ENCODE peak calls at places on chromosomes 2 and 18, in seven cellular contexts. V is heart right ventricle; I is GM10248; Y is AG09319; Z is GDM1; G is NCI-H510A; H is effector memory CD4-positive, alpha-beta T cell. A is an unnamed sample.

GRCh38 chr18:54775686-54776085 is 52.6 kb upstream of the RAB27B start:
- DNase-seq in V (no peak), I (no peak), Y (no peak), Z (no peak), G (no peak), H (no peak), A (no peak)

GRCh38 chr2:161045726-161046125 is 114.5 kb upstream of the TANK start:
- DNase-seq in V (no peak), I (no peak), Y (no peak), Z (no peak), G (no peak), H (no peak), A (no peak)

GRCh38 chr2:128362889-128363228 is 44.2 kb upstream of the HS6ST1 start:
- DNase-seq in V (no peak), I (no peak), Y (no peak), Z (no peak), G (no peak), H (no peak), A (no peak)

GRCh38 chr2:58553937-58554336 is 312.8 kb upstream of the FANCL start:
- DNase-seq in V (no peak), I (no peak), Y (no peak), Z (no peak), G (no peak), H (no peak), A (no peak)

GRCh38 chr2:232039086-232039485 is 77.6 kb downstream of the DIS3L2 start:
- DNase-seq in V (no peak), I (no peak), Y (no peak), Z (no peak), G (no peak), H (no peak), A (no peak)

GRCh38 chr2:121038831-121039230 is 246.2 kb downstream of the TFCP2L1 start:
- DNase-seq in V (no peak), I (no peak), Y (no peak), Z (no peak), G (peak; percentile 92), H (no peak), A (no peak)

GRCh38 chr2:8452979-8453903 is 228.6 kb upstream of the ID2 start:
- DNase-seq in V (no peak), I (no peak), Y (no peak), Z (no peak), G (no peak), H (no peak), A (no peak)

GRCh38 chr2:236769981-236770671 is 200.5 kb downstream of the ACKR3 start:
- DNase-seq in V (no peak), I (no peak), Y (peak; percentile 68), Z (no peak), G (no peak), H (no peak), A (no peak)

GRCh38 chr2:3267869-3268704 is 109.5 kb downstream of the EIPR1 start:
- DNase-seq in V (no peak), I (no peak), Y (no peak), Z (no peak), G (no peak), H (no peak), A (no peak)

GRCh38 chr18:10787293-10787901 is 261.6 kb downstream of the NAPG start:
- DNase-seq in V (peak; percentile 69), I (peak; percentile 71), Y (peak; percentile 41), Z (peak; percentile 78), G (peak; percentile 37), H (peak; percentile 45), A (peak; percentile 25)

GRCh38 chr2:48277153-48277552 is 252.8 kb upstream of the STON1 start:
- DNase-seq in V (no peak), I (no peak), Y (no peak), Z (no peak), G (no peak), H (no peak), A (no peak)

GRCh38 chr2:126656311-126657145 is 570 bp downstream of the GYPC start:
- DNase-seq in V (peak; percentile 44), I (peak; percentile 63), Y (no peak), Z (no peak), G (no peak), H (no peak), A (no peak)

GRCh38 chr18:77071711-77072292 is 60.8 kb downstream of the MBP start:
- DNase-seq in V (no peak), I (no peak), Y (peak; percentile 82), Z (no peak), G (peak; percentile 73), H (peak; percentile 70), A (no peak)

GRCh38 chr2:169109502-169110409 is 40.4 kb downstream of the DHRS9 start:
- DNase-seq in V (peak; percentile 71), I (peak; percentile 64), Y (peak; percentile 51), Z (peak; percentile 51), G (peak; percentile 39), H (peak; percentile 50), A (peak; percentile 7)

GRCh38 chr2:102478686-102479470 is 5.9 kb downstream of the SLC9A4 start:
- DNase-seq in V (no peak), I (no peak), Y (no peak), Z (no peak), G (no peak), H (no peak), A (no peak)

GRCh38 chr18:2906522-2907458 is 60.0 kb downstream of the EMILIN2 start:
- DNase-seq in V (peak; percentile 38), I (peak; percentile 80), Y (no peak), Z (no peak), G (no peak), H (peak; percentile 43), A (peak; percentile 77)

GRCh38 chr18:22040527-22040926 is 128.9 kb upstream of the GATA6 start:
- DNase-seq in V (no peak), I (no peak), Y (no peak), Z (no peak), G (no peak), H (no peak), A (no peak)

GRCh38 chr2:207683879-207684627 is 27.4 kb upstream of the CCNYL1 start:
- DNase-seq in V (no peak), I (no peak), Y (no peak), Z (no peak), G (no peak), H (no peak), A (no peak)

GRCh38 chr2:241777167-241777685 is 604 bp downstream of the GAL3ST2 start:
- DNase-seq in V (no peak), I (no peak), Y (no peak), Z (no peak), G (no peak), H (no peak), A (no peak)

GRCh38 chr2:120939595-120940318 is 204.1 kb downstream of the GLI2 start:
- DNase-seq in V (no peak), I (no peak), Y (no peak), Z (peak; percentile 24), G (no peak), H (no peak), A (no peak)

GRCh38 chr2:149877913-149878312 is 290.3 kb upstream of the MMADHC start:
- DNase-seq in V (no peak), I (no peak), Y (no peak), Z (no peak), G (no peak), H (no peak), A (no peak)

GRCh38 chr2:238160206-238161129 is 1.7 kb downstream of the ERFE start:
- DNase-seq in V (peak; percentile 9), I (no peak), Y (no peak), Z (no peak), G (no peak), H (no peak), A (no peak)

GRCh38 chr18:63979409-63979908 is 9.6 kb downstream of the SERPINB8 start:
- DNase-seq in V (peak; percentile 50), I (peak; percentile 52), Y (peak; percentile 22), Z (peak; percentile 21), G (peak; percentile 35), H (no peak), A (no peak)

GRCh38 chr18:723541-723940 is 11.1 kb upstream of the ENOSF1 start:
- DNase-seq in V (no peak), I (no peak), Y (no peak), Z (no peak), G (no peak), H (no peak), A (no peak)